ENCODE peak calls at places on chromosomes 6 and 20, in five cellular contexts. O is IMR-90, Z is MM.1S, W is SK-N-SH, A is fibroblast of mammary gland. X is an unnamed sample.

GRCh38 chr6:87514831-87515230 is 42.1 kb downstream of the SLC35A1 start:
- DNase-seq in O (no peak), A (no peak), W (no peak), Z (no peak), X (no peak)

GRCh38 chr20:63863798-63864544 is 1.1 kb upstream of the TPD52L2 start:
- DNase-seq in A (peak; percentile 76), O (peak; percentile 78), W (peak; percentile 77), Z (peak; percentile 90), X (peak; percentile 92)

GRCh38 chr6:72321741-72322140 is 300.1 kb upstream of the KCNQ5 start:
- DNase-seq in W (no peak), O (peak; percentile 73), A (peak; percentile 66), Z (no peak), X (no peak)

GRCh38 chr6:144768676-144769599 is 483.8 kb downstream of the UTRN start:
- DNase-seq in Z (no peak), W (no peak), A (peak; percentile 10), O (no peak), X (no peak)

GRCh38 chr20:45094201-45094600 is 6.7 kb downstream of the KCNS1 start:
- DNase-seq in Z (no peak), O (no peak), A (no peak), W (no peak), X (no peak)

GRCh38 chr6:25660512-25660911 is 8.5 kb downstream of the SCGN start:
- DNase-seq in A (peak; percentile 93), O (peak; percentile 54), Z (no peak), W (no peak), X (no peak)

GRCh38 chr6:118876201-118876600 is 17.8 kb upstream of the ASF1A start:
- DNase-seq in A (peak; percentile 39), O (peak; percentile 55), Z (no peak), W (no peak), X (no peak)

GRCh38 chr20:16576219-16576618 is 3.0 kb upstream of the KIF16B start:
- DNase-seq in A (no peak), Z (no peak), O (no peak), W (no peak), X (no peak)

GRCh38 chr20:16527438-16527837 is 45.8 kb downstream of the KIF16B start:
- DNase-seq in Z (no peak), O (no peak), W (no peak), A (no peak), X (no peak)

GRCh38 chr6:15752820-15753219 is 90.0 kb upstream of the DTNBP1 start:
- DNase-seq in W (no peak), O (no peak), A (no peak), Z (no peak), X (no peak)

GRCh38 chr6:3005874-3006273 is 6.2 kb downstream of the NQO2 start:
- DNase-seq in W (no peak), O (no peak), A (no peak), Z (no peak), X (no peak)

GRCh38 chr20:57265649-57266250 is 691 bp downstream of the BMP7 start:
- DNase-seq in Z (no peak), A (peak; percentile 2), O (no peak), W (peak; percentile 79), X (no peak)

GRCh38 chr6:24274441-24275083 is 83.3 kb downstream of the DCDC2 start:
- DNase-seq in W (peak; percentile 8), A (peak; percentile 40), Z (peak; percentile 41), O (peak; percentile 23), X (no peak)

GRCh38 chr6:11050735-11051134 is 6.6 kb upstream of the ELOVL2 start:
- DNase-seq in A (peak; percentile 33), Z (no peak), W (no peak), O (peak; percentile 72), X (no peak)

GRCh38 chr6:28769626-28770402 is 154.0 kb downstream of the TRIM27 start:
- DNase-seq in Z (no peak), W (no peak), A (peak; percentile 69), O (peak; percentile 20), X (no peak)

GRCh38 chr6:170124836-170125235 is 166.0 kb downstream of the DLL1 start:
- DNase-seq in A (no peak), W (no peak), Z (no peak), O (no peak), X (no peak)

GRCh38 chr6:5968817-5969726 is 37.7 kb downstream of the NRN1 start:
- DNase-seq in Z (peak; percentile 10), O (no peak), A (peak; percentile 36), W (no peak), X (no peak)

GRCh38 chr6:163428373-163428772 is 13.9 kb downstream of the QKI start:
- DNase-seq in W (no peak), O (no peak), A (no peak), Z (no peak), X (no peak)

GRCh38 chr20:63005862-63006564 is 751 bp downstream of the BHLHE23 start:
- DNase-seq in A (peak; percentile 24), O (peak; percentile 10), W (no peak), Z (no peak), X (no peak)

GRCh38 chr6:123380257-123380656 is 256.5 kb downstream of the TRDN start:
- DNase-seq in A (peak; percentile 43), W (peak; percentile 5), Z (peak; percentile 77), O (no peak), X (no peak)

GRCh38 chr6:135170238-135170637 is 10.9 kb upstream of the MYB start:
- DNase-seq in W (no peak), A (no peak), O (no peak), Z (no peak), X (no peak)

GRCh38 chr6:13915566-13916229 is 9.1 kb upstream of the RNF182 start:
- DNase-seq in A (no peak), W (no peak), Z (no peak), O (no peak), X (no peak)
- TF ChIP-seq CTCF in A (no peak), W (no peak), Z (no peak), O (no peak), X (no peak)

DNA sequence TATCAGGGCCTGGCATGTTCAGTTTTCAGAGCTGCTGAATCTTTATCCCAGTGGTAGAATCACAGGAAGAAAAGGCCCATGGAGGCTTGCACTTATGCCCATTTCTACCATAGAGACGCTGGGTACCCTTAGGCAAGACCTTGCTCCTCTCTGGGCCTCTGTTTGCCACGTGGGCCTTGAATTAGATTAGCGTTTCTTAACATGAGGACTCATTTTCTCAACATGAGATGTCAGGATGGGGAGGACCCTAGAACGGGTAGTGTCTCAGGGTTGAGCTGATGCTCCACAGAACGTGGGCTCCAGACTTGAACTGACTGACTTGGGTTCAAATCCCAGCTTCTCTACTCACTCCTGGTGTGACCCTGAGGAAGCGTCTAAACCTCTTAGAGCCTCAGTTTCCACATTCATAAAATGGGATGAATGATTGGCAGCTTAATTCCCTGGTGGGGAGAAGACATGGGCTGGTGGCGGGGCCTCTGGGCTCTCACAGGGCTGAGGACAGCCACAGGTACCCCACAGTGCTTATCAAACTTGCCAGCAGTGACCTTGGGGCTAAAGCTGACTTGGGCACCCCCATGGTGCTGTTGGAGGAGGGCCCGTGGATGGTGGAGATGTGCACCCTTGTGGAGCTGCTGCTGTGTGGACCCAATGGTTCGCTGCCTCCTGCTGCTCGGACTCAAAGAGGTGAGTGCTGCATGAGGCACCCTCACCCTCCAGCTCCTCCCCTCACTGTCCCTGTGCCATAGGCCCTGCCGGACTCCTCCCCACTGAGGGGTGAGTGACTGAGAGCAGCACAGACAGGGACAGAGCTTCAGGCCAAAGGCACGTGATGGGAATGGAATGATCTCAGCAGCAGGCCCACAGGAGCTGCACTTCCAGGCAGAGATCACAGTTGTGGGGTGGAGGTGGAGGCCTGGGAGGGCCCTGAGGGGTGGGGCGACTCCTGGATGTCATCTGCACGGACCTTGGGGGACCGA is 28.2 kb downstream of the SUN5 start:
- DNase-seq in Z (no peak), A (no peak), W (no peak), O (no peak), X (peak; percentile 5)
- TF ChIP-seq CTCF in Z (no peak), A (no peak), W (no peak), O (no peak), X (no peak)

DNA sequence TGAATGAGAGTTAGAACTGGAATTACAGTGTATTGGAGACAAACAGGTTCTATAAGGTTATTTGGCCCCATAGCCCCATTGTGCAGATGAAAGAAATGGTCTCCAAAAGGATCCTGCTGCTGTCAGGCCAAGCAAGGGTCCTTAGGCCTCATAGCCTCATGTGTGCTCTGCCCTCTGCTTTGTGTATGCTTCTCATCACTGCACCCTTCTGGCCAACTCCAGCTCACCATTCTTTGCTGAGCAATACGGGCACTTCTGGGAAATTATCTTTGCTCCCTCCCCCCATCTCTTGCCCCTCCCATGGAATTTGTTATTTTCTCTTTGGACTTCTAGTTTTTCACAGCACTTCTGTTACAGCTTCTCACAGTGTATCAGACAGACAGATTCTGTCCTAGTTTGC is 298.8 kb downstream of the FOXA2 start:
- DNase-seq in W (no peak), Z (no peak), O (no peak), A (no peak), X (no peak)
- TF ChIP-seq CTCF in W (no peak), Z (no peak), O (no peak), A (no peak), X (no peak)

DNA sequence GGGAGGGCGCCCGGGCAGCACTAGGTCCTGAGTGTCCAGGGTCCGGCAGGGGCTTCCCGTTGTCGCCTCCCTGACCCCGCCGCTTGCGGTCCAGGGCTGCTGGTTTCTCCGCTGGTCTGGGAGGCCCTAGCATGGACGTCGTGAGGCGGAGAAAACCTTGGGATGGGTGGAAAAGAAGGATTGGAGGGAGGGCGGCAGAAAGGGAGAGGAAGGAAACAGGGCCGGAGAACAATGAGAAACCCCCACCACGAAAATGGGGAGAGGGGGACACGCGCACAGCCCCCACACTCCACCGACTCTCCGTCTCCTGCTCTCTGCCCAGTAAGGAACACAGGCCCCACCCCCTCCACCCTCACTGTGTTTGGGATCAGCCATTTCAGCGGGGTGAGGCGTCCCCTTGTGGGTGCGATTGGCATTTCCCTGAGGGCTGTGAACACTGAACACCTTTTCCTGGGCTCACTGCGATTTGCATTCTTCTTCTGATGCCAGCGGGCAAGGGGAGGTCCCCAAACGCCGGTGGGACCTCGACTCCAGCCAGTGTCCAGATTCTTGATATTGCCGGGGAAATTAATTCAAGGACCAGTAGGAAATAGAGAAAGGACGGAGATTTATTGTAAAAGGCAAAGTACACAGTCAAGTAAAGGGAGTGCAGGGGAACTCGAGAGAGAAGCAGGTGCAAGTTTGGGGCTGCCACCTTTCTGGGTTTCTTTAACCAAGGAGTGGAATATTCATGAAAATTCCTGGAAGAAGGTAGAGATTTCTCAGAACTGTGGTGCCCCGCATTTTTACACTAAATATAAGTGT is 3.3 kb upstream of the RAET1G start:
- DNase-seq in A (peak; percentile 74), W (peak; percentile 80), O (peak; percentile 66), Z (peak; percentile 30), X (no peak)
- TF ChIP-seq CTCF in A (peak; percentile 93), W (peak; percentile 73), O (peak; percentile 92), Z (peak; percentile 49), X (peak; percentile 62)

DNA sequence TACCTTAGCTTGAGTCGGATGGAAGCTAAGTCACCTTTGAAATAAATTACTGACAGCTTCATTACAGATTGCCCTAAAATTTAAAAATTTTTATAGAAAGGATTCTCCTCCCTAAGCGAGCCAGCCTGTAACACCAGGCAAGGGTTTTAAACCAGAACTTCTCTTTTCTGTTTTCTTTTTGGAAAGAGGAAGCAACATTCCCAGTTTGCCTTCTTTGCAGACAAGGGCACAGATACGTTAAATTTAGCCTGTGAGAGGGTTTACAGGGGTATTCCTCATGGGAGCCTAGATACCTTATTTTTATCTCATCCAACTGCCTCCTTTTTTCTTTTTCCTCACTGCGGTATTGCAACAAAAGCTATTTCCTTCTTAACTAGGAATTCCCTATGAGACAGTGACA is 45.0 kb downstream of the GNAS start:
- DNase-seq in A (no peak), W (no peak), Z (no peak), O (no peak), X (no peak)
- TF ChIP-seq CTCF in A (no peak), W (no peak), Z (no peak), O (no peak), X (no peak)

GRCh38 chr20:39600156-39600555 is 638.0 kb downstream of the DHX35 start:
- DNase-seq in W (no peak), A (no peak), Z (no peak), O (no peak), X (no peak)

GRCh38 chr20:39596554-39596953 is 634.4 kb downstream of the DHX35 start:
- DNase-seq in A (no peak), W (no peak), Z (no peak), O (no peak), X (no peak)
- TF ChIP-seq CTCF in A (no peak), W (no peak), Z (no peak), O (no peak), X (no peak)